ENCODE peak calls at places on chromosomes 12 and 14, in ten cellular contexts. B is PC-3, S is ovary, U is Peyer's patch, Y is GM23248, F is mammary epithelial cell, G is psoas muscle, Q is lung, N is Karpas-422, K is A549. E is an unnamed sample. For H3K4me1, the result is how much of the 10 kb centered on the place peaks cover.

GRCh38 chr14:94494085-94494484 is 15.2 kb downstream of the SERPINA12 start:
- DNase-seq in B (no peak), S (no peak), N (no peak), U (no peak), G (no peak), K (no peak), F (no peak), Y (no peak), Q (no peak), E (no peak)

GRCh38 chr14:61296707-61297502 is 15.8 kb upstream of the TMEM30B start:
- DNase-seq in N (peak), B (peak), U (no peak), Y (peak), Q (no peak), G (no peak), F (peak), K (peak), S (no peak), E (peak)

GRCh38 chr12:63821781-63822251 is 22.7 kb upstream of the SRGAP1 start:
- DNase-seq in B (no peak), N (peak), Y (peak), F (peak), K (no peak), G (peak), U (no peak), Q (no peak), S (peak), E (no peak)

GRCh38 chr14:68666206-68666730 is 126.6 kb downstream of the ZFP36L1 start:
- DNase-seq in K (no peak), B (no peak), S (no peak), G (no peak), Q (no peak), U (no peak), Y (peak), N (no peak), F (no peak), E (no peak)

GRCh38 chr14:97010491-97011160 is 213.4 kb downstream of the VRK1 start:
- DNase-seq in F (no peak), Q (no peak), Y (no peak), N (peak), B (no peak), S (no peak), U (no peak), G (no peak), K (no peak), E (no peak)

GRCh38 chr14:102125546-102125945 is 14.2 kb upstream of the WDR20 start:
- DNase-seq in K (peak), Q (no peak), F (no peak), N (no peak), B (peak), S (no peak), G (no peak), Y (no peak), U (no peak), E (no peak)

GRCh38 chr12:6459004-6459337 is 7.1 kb downstream of the TAPBPL start:
- DNase-seq in U (no peak), Q (no peak), B (no peak), K (no peak), S (no peak), N (no peak), F (no peak), G (no peak), Y (no peak), E (no peak)

GRCh38 chr14:53389207-53389606 is 236.1 kb upstream of the DDHD1 start:
- DNase-seq in K (no peak), F (peak), N (no peak), G (no peak), Y (peak), B (peak), Q (no peak), S (no peak), U (no peak), E (no peak)

GRCh38 chr14:92846162-92846897 is 52.2 kb downstream of the GOLGA5 start:
- DNase-seq in G (no peak), Y (peak), U (no peak), N (no peak), S (no peak), K (no peak), Q (no peak), B (peak), F (peak), E (no peak)

GRCh38 chr14:44846232-44846824 is 115.4 kb downstream of the KLHL28 start:
- DNase-seq in K (peak), Y (peak), B (peak), U (no peak), F (peak), N (peak), S (no peak), Q (no peak), G (no peak), E (peak)

GRCh38 chr12:6070472-6071257 is 53.8 kb downstream of the VWF start:
- DNase-seq in Y (no peak), F (no peak), N (no peak), U (no peak), S (no peak), G (no peak), B (no peak), K (no peak), Q (no peak), E (no peak)

GRCh38 chr14:100524933-100525243 is 62.3 kb downstream of the BEGAIN start:
- DNase-seq in K (peak), S (no peak), G (no peak), U (peak), Q (no peak), B (no peak), N (no peak), Y (peak), F (no peak), E (no peak)

GRCh38 chr12:80412343-80412953 is 31.6 kb upstream of the PTPRQ start:
- DNase-seq in U (no peak), N (peak), Q (no peak), B (peak), Y (peak), G (no peak), K (peak), S (no peak), F (peak), E (peak)

GRCh38 chr12:104684884-104685283 is 228.1 kb downstream of the CHST11 start:
- DNase-seq in G (no peak), N (no peak), Q (no peak), B (no peak), K (no peak), S (no peak), F (no peak), U (no peak), Y (peak), E (no peak)

GRCh38 chr12:75814856-75815754 is 216.5 kb downstream of the PHLDA1 start:
- DNase-seq in S (peak), G (no peak), Y (peak), B (peak), N (peak), K (peak), Q (no peak), F (peak), U (no peak), E (peak)

GRCh38 chr12:12301122-12301521 is 34.3 kb upstream of the LRP6 start:
- DNase-seq in F (no peak), U (no peak), Y (no peak), K (no peak), B (no peak), G (no peak), Q (no peak), S (no peak), N (no peak), E (no peak)

GRCh38 chr14:103488071-103488470 is 34.6 kb downstream of the CKB start:
- DNase-seq in G (no peak), U (no peak), Q (no peak), K (no peak), B (no peak), N (no peak), F (no peak), Y (no peak), S (no peak), E (no peak)

GRCh38 chr14:104732355-104732804 is 8.4 kb downstream of the ADSS1 start:
- DNase-seq in K (peak), Y (no peak), G (peak), Q (peak), F (peak), N (no peak), S (no peak), U (peak), B (no peak), E (no peak)

GRCh38 chr14:22780105-22780679 is 13.7 kb downstream of the OXA1L start:
- DNase-seq in G (no peak), S (no peak), Y (peak), F (no peak), N (no peak), B (no peak), K (no peak), Q (no peak), U (no peak), E (no peak)

GRCh38 chr12:130703733-130704375 is 12.2 kb downstream of the RIMBP2 start:
- DNase-seq in Y (no peak), G (no peak), B (no peak), U (no peak), K (no peak), F (no peak), N (no peak), S (no peak), Q (no peak), E (no peak)

GRCh38 chr12:104132351-104132956 is 5.6 kb downstream of the NFYB start:
- DNase-seq in B (no peak), N (no peak), Q (no peak), K (no peak), S (no peak), G (no peak), F (no peak), U (no peak), Y (no peak), E (no peak)

GRCh38 chr12:12704593-12705230 is 8.7 kb upstream of the GPR19 start:
- DNase-seq in K (peak), G (no peak), Y (peak), B (peak), S (peak), F (peak), Q (no peak), U (no peak), N (peak), E (peak)

GRCh38 chr14:54772451-54772881 is 130.2 kb downstream of the GCH1 start:
- DNase-seq in B (peak), U (no peak), F (no peak), K (peak), Y (peak), N (no peak), G (no peak), S (no peak), Q (no peak), E (no peak)

GRCh38 chr14:50647753-50648152 is 20.4 kb downstream of the SAV1 start:
- DNase-seq in K (no peak), G (no peak), B (peak), S (no peak), F (no peak), Q (no peak), Y (peak), U (no peak), N (no peak), E (no peak)

GRCh38 chr14:105150026-105150367 is 18.6 kb downstream of the JAG2 start:
- DNase-seq in Y (no peak), N (no peak), U (no peak), G (no peak), S (no peak), Q (no peak), F (no peak), K (no peak), B (no peak), E (no peak)

GRCh38 chr14:75452900-75453816 is 25.3 kb downstream of the JDP2 start:
- DNase-seq in G (peak), U (no peak), S (peak), N (no peak), Y (peak), F (peak), K (peak), Q (peak), B (peak), E (no peak)

GRCh38 chr12:90801776-90802175 is 153.2 kb downstream of the CCER1 start:
- DNase-seq in K (no peak), Y (peak), Q (no peak), N (no peak), U (no peak), B (peak), G (no peak), S (no peak), F (peak), E (no peak)

GRCh38 chr12:74538491-74539258 is 1.0 kb downstream of the ATXN7L3B start:
- DNase-seq in K (no peak), U (no peak), Q (no peak), F (peak), S (no peak), G (no peak), N (peak), Y (peak), B (peak), E (peak)

DNA sequence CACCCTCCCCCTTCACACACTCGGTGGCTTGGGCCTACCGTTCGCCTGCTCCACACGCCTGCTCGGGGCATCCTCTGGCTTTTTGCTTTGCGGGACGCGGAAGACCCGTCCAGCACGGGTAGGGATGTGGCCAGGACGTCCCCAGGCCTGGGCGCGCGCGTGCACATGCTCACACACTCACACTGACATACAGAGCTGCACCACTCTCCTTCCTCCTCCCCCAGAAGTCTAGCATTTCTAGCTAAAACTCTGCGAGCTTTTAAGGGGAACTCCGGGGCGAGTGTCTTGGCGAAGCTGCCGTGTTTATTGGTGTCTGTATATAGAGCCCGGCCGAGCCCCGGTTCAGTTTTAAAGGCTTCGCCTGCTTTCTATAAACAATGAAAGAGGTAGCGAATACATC is 5.0 kb downstream of the TBX5 start:
- DNase-seq in Y (peak), B (no peak), Q (no peak), S (no peak), U (no peak), N (no peak), G (no peak), K (no peak), F (no peak), E (no peak)
- H3K4me3 ChIP-seq in Y (peak), B (no peak), Q (no peak), S (no peak), U (no peak), N (no peak), G (no peak), K (no peak), F (no peak), E (no peak)

GRCh38 chr12:106429636-106430035 is 72.1 kb downstream of the POLR3B start:
- DNase-seq in N (no peak), B (no peak), G (no peak), S (no peak), K (no peak), U (no peak), Q (no peak), Y (no peak), F (no peak), E (no peak)

GRCh38 chr12:106433055-106433454 is 75.5 kb downstream of the POLR3B start:
- DNase-seq in Q (no peak), S (no peak), N (no peak), U (no peak), G (no peak), F (no peak), K (no peak), B (no peak), Y (no peak), E (no peak)

GRCh38 chr12:106436183-106436582 is 78.6 kb downstream of the POLR3B start:
- DNase-seq in B (no peak), N (no peak), S (no peak), U (no peak), K (no peak), G (no peak), F (peak), Q (no peak), Y (no peak), E (no peak)

GRCh38 chr12:106431839-106432411 is 74.4 kb downstream of the POLR3B start:
- DNase-seq in K (no peak), F (no peak), U (no peak), B (no peak), Y (no peak), N (no peak), S (no peak), Q (no peak), G (no peak), E (no peak)

DNA sequence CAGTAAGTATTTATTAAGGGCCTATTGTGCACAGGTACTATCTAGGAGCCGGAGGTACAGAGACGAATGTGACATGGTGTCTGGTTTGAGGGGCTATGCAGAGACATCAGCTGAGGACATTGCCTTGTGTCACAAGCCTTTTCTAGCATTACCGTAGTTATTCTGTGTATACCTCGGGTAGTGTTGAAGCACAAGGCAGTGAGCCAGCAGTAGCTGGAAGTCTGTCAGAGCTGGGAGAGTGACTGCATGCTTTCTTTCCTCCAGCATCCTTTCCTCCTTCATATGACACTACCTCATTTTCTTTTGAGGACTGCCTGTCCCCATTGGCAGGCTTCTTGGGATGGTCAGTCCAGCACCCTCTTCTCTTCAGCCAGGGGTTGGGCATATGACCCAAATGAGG is 77.0 kb downstream of the POLR3B start:
- DNase-seq in Y (no peak), G (no peak), K (no peak), B (no peak), S (no peak), Q (no peak), N (peak), U (no peak), F (no peak), E (no peak)
- H3K4me1 ChIP-seq in Y (under half), G (under half), K (under half), B (under half), S (under half), Q (under half), N (under half), U (under half), F (under half), E (under half)

DNA sequence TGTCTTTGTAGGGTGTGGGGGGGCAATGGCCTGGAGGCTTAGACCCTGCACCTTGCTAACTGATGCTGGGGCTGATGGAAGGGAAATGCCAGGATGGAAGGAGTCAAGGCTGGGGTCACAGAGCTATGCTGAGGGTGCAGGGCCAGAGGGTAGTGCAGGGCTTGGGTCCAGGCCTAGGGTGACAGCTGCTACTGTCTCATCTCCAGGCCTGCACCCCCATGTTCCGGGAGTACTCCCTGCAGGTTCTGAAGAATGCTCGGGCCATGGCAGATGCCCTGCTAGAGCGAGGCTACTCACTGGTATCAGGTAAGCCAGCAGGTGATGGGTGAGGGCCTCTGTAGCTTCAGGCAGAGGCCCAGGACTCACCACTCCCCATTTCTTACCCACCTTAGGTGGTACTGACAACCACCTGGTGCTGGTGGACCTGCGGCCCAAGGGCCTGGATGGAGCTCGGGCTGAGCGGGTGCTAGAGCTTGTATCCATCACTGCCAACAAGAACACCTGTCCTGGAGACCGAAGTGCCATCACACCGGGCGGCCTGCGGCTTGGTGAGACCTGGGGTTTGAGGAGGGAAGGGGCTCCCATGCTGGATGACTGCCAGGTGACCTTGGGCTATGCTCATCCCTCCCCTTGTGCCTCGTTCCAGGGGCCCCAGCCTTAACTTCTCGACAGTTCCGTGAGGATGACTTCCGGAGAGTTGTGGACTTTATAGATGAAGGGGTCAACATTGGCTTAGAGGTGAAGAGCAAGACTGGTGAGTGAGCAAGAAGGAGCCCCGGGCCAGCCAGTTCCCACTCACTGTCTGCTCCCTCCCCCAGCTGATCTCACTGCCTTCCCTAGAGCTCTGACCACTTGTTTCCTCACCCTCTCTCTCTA is 4.1 kb downstream of the SHMT2 start:
- DNase-seq in F (no peak), G (peak), U (no peak), K (no peak), N (no peak), S (peak), B (no peak), Q (no peak), Y (peak), E (no peak)
- H3K27ac ChIP-seq in F (no peak), G (no peak), U (no peak), K (no peak), N (peak), S (no peak), B (no peak), Q (no peak), Y (no peak), E (no peak)

DNA sequence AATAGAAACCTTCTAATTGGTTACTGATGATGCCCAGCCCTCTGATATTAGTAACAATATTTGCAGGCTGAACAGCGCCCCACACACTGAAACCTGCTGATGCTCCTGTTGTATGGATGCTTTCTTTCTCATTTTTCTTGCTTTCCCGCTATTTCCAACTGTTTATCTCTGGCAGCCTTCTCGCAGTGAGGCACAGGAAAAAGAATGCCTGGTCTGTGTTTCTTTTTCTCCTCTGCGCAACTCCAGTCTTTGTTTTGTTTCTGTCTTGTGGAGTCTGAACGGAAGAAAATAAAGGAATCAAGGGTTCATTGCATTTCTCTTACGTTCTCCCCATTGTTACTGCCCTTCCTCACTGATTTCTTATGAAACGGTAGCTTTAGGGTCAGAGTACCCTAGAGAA is 451.2 kb downstream of the EGLN3 start:
- DNase-seq in U (no peak), Y (no peak), N (peak), S (no peak), Q (no peak), G (no peak), B (no peak), K (no peak), F (no peak), E (no peak)
- H3K4me3 ChIP-seq in U (no peak), Y (no peak), N (no peak), S (no peak), Q (no peak), G (no peak), B (no peak), K (no peak), F (no peak), E (no peak)

DNA sequence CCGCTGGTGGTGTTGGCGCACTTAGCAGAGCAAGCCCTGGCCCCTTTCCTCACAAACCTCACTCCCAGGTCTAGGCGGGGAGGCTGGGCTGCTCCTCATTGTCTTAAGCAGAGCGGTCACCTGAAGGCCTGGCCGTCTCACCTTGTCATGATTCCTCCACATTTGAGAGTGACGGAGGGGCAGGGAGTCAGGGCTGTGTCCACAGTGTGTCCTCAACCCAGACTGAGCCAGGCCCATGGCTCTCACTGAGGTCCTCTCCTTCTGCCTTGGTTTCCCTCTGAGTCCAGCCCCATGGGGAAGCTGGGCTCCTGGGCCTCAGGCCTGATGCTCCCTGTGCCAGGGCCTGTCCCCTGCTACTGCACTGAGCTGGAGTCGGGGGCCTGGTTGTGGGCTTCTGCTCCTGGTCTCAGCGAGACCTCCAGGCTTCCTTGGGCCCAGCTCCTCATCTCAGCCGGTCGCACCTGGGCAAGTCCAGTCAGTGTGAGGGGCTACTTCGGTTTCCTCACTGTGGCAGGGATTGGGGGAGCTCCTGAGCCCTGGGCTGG is 44.9 kb downstream of the KRT80 start:
- DNase-seq in G (no peak), K (no peak), S (no peak), U (no peak), B (no peak), F (no peak), Y (peak), N (no peak), Q (no peak), E (no peak)
- H3K4me1 ChIP-seq in G (under half), K (half or more), S (under half), U (under half), B (half or more), F (half or more), Y (under half), N (under half), Q (under half), E (under half)